ENCODE peak calls at places on chromosomes 2 and 18, in ten cellular contexts. E is uterus, T is ovary, W is NB4, G is A549, M is upper lobe of left lung, R is heart left ventricle, Q is esophagus squamous epithelium, N is HCT116, C is tibial nerve. L is an unnamed sample.

GRCh38 chr2:44965684-44966083 is 24.2 kb downstream of the SIX3 start:
- DNase-seq in E (no peak), T (no peak), W (peak), G (no peak), M (no peak), R (no peak), Q (no peak), N (no peak), C (no peak), L (no peak)

GRCh38 chr2:144213797-144214196 is 306.1 kb downstream of the ZEB2 start:
- DNase-seq in E (no peak), T (no peak), W (no peak), G (no peak), M (no peak), R (no peak), Q (no peak), N (no peak), C (no peak), L (no peak)

GRCh38 chr18:56305583-56305982 is 332.8 kb downstream of the TXNL1 start:
- DNase-seq in E (no peak), T (no peak), W (no peak), G (no peak), M (no peak), R (no peak), Q (no peak), N (no peak), C (no peak), L (no peak)

GRCh38 chr2:180184506-180184905 is 177.4 kb upstream of the CWC22 start:
- DNase-seq in E (no peak), T (no peak), W (no peak), G (no peak), M (no peak), R (no peak), Q (no peak), N (no peak), C (no peak), L (no peak)

GRCh38 chr2:43083710-43084698 is 142.4 kb downstream of the ZFP36L2 start:
- DNase-seq in E (peak), T (peak), W (peak), G (peak), M (no peak), R (peak), Q (no peak), N (no peak), C (no peak), L (no peak)

GRCh38 chr2:105977212-105977611 is 216.9 kb downstream of the UXS1 start:
- DNase-seq in E (no peak), T (no peak), W (peak), G (peak), M (no peak), R (no peak), Q (no peak), N (peak), C (no peak), L (peak)

GRCh38 chr2:63790913-63791312 is 50.8 kb upstream of the UGP2 start:
- DNase-seq in E (peak), T (no peak), W (no peak), G (peak), M (no peak), R (no peak), Q (no peak), N (no peak), C (peak), L (peak)

GRCh38 chr2:78780864-78781583 is 244.5 kb upstream of the REG3G start:
- DNase-seq in E (no peak), T (no peak), W (no peak), G (no peak), M (no peak), R (no peak), Q (no peak), N (no peak), C (no peak), L (no peak)

GRCh38 chr2:75562513-75562864 is 1.8 kb upstream of the EVA1A start:
- DNase-seq in E (no peak), T (no peak), W (no peak), G (no peak), M (no peak), R (no peak), Q (no peak), N (no peak), C (no peak), L (no peak)

GRCh38 chr2:73162856-73163521 is 39.4 kb upstream of the NOTO start:
- DNase-seq in E (no peak), T (no peak), W (no peak), G (no peak), M (no peak), R (no peak), Q (no peak), N (no peak), C (no peak), L (no peak)

GRCh38 chr2:72494392-72494791 is 331.4 kb downstream of the EXOC6B start:
- DNase-seq in E (no peak), T (no peak), W (no peak), G (no peak), M (no peak), R (no peak), Q (no peak), N (no peak), C (no peak), L (no peak)

GRCh38 chr2:217875556-217876252 is 127.1 kb downstream of the TNS1 start:
- DNase-seq in E (no peak), T (no peak), W (no peak), G (no peak), M (no peak), R (no peak), Q (no peak), N (no peak), C (no peak), L (no peak)

GRCh38 chr2:180077295-180077906 is 70.3 kb upstream of the CWC22 start:
- DNase-seq in E (no peak), T (no peak), W (peak), G (peak), M (no peak), R (no peak), Q (no peak), N (peak), C (no peak), L (no peak)

GRCh38 chr2:174893018-174893417 is 112.2 kb downstream of the CHN1 start:
- DNase-seq in E (no peak), T (no peak), W (no peak), G (no peak), M (no peak), R (no peak), Q (no peak), N (no peak), C (no peak), L (no peak)

GRCh38 chr2:53445376-53446072 is 322.1 kb upstream of the CHAC2 start:
- DNase-seq in E (no peak), T (no peak), W (no peak), G (no peak), M (no peak), R (no peak), Q (no peak), N (no peak), C (no peak), L (peak)

GRCh38 chr2:205424326-205424725 is 258.0 kb upstream of the NRP2 start:
- DNase-seq in E (no peak), T (no peak), W (no peak), G (no peak), M (no peak), R (no peak), Q (no peak), N (no peak), C (no peak), L (no peak)

GRCh38 chr2:95099910-95100309 is 21.7 kb downstream of the MRPS5 start:
- DNase-seq in E (no peak), T (no peak), W (no peak), G (no peak), M (no peak), R (no peak), Q (no peak), N (no peak), C (no peak), L (no peak)

GRCh38 chr2:22037274-22037673 is 913.5 kb downstream of the TDRD15 start:
- DNase-seq in E (no peak), T (peak), W (no peak), G (no peak), M (no peak), R (peak), Q (no peak), N (no peak), C (no peak), L (no peak)

GRCh38 chr18:76962851-76963250 is 140.5 kb downstream of the ZNF236 start:
- DNase-seq in E (no peak), T (no peak), W (no peak), G (no peak), M (no peak), R (no peak), Q (no peak), N (no peak), C (no peak), L (no peak)

GRCh38 chr2:197828464-197829135 is 24.2 kb downstream of the PLCL1 start:
- DNase-seq in E (no peak), T (no peak), W (no peak), G (no peak), M (no peak), R (no peak), Q (no peak), N (no peak), C (no peak), L (no peak)

GRCh38 chr2:10989782-10990181 is 78.0 kb downstream of the KCNF1 start:
- DNase-seq in E (no peak), T (no peak), W (no peak), G (no peak), M (no peak), R (no peak), Q (no peak), N (no peak), C (no peak), L (no peak)

GRCh38 chr18:49459404-49460171 is 857 bp downstream of the DYM start:
- DNase-seq in E (no peak), T (no peak), W (peak), G (no peak), M (no peak), R (no peak), Q (no peak), N (no peak), C (peak), L (peak)

GRCh38 chr2:106130251-106130998 is 63.7 kb downstream of the UXS1 start:
- DNase-seq in E (no peak), T (no peak), W (no peak), G (peak), M (no peak), R (no peak), Q (no peak), N (no peak), C (no peak), L (no peak)

GRCh38 chr2:88329815-88330603 is 122.5 kb downstream of the FOXI3 start:
- DNase-seq in E (no peak), T (no peak), W (peak), G (peak), M (peak), R (no peak), Q (no peak), N (peak), C (no peak), L (no peak)

GRCh38 chr2:11863103-11863502 is 116.7 kb downstream of the LPIN1 start:
- DNase-seq in E (no peak), T (no peak), W (no peak), G (no peak), M (no peak), R (no peak), Q (no peak), N (no peak), C (no peak), L (no peak)

GRCh38 chr2:85893428-85894258 is 4.9 kb upstream of the ST3GAL5 start:
- DNase-seq in E (no peak), T (no peak), W (no peak), G (peak), M (no peak), R (no peak), Q (no peak), N (no peak), C (no peak), L (peak)

GRCh38 chr2:111037136-111037535 is 83.6 kb upstream of the BCL2L11 start:
- DNase-seq in E (no peak), T (no peak), W (peak), G (no peak), M (no peak), R (no peak), Q (no peak), N (no peak), C (no peak), L (peak)

GRCh38 chr2:85053802-85054201 is 79.4 kb upstream of the TCF7L1 start:
- DNase-seq in E (no peak), T (no peak), W (peak), G (peak), M (peak), R (no peak), Q (no peak), N (peak), C (no peak), L (peak)

GRCh38 chr18:37383036-37383788 is 182.4 kb downstream of the CELF4 start:
- DNase-seq in E (no peak), T (no peak), W (no peak), G (peak), M (no peak), R (no peak), Q (no peak), N (peak), C (no peak), L (no peak)

GRCh38 chr2:205769494-205769848 is 87.2 kb downstream of the NRP2 start:
- DNase-seq in E (no peak), T (no peak), W (no peak), G (no peak), M (no peak), R (no peak), Q (no peak), N (no peak), C (no peak), L (no peak)

GRCh38 chr2:111534816-111535803 is 348.9 kb downstream of the ANAPC1 start:
- DNase-seq in E (peak), T (no peak), W (no peak), G (no peak), M (peak), R (no peak), Q (no peak), N (no peak), C (no peak), L (peak)

GRCh38 chr2:159516241-159516758 is 100.0 kb downstream of the BAZ2B start:
- DNase-seq in E (no peak), T (no peak), W (peak), G (peak), M (peak), R (no peak), Q (no peak), N (peak), C (no peak), L (no peak)

GRCh38 chr2:45759310-45759851 is 107.9 kb downstream of the PRKCE start:
- DNase-seq in E (peak), T (no peak), W (no peak), G (no peak), M (no peak), R (peak), Q (no peak), N (no peak), C (no peak), L (peak)

GRCh38 chr2:209305026-209305425 is 118.8 kb upstream of the MAP2 start:
- DNase-seq in E (no peak), T (no peak), W (no peak), G (no peak), M (no peak), R (no peak), Q (no peak), N (no peak), C (no peak), L (no peak)

GRCh38 chr2:67895171-67895941 is 167.4 kb downstream of the C1D start:
- DNase-seq in E (no peak), T (no peak), W (no peak), G (no peak), M (no peak), R (peak), Q (no peak), N (no peak), C (no peak), L (no peak)

GRCh38 chr2:242019344-242019743 is 149.8 kb downstream of the RTP5 start:
- DNase-seq in E (no peak), T (no peak), W (no peak), G (no peak), M (no peak), R (no peak), Q (no peak), N (no peak), C (no peak), L (no peak)

GRCh38 chr2:53880756-53881155 is 21.0 kb upstream of the GPR75 start:
- DNase-seq in E (no peak), T (no peak), W (no peak), G (no peak), M (no peak), R (no peak), Q (no peak), N (no peak), C (no peak), L (no peak)

GRCh38 chr18:5630057-5630765 is 86.4 kb upstream of the EPB41L3 start:
- DNase-seq in E (peak), T (peak), W (no peak), G (peak), M (peak), R (peak), Q (no peak), N (no peak), C (peak), L (no peak)

GRCh38 chr2:47309952-47310800 is 92.8 kb upstream of the MSH2 start:
- DNase-seq in E (no peak), T (no peak), W (peak), G (peak), M (peak), R (peak), Q (peak), N (no peak), C (no peak), L (no peak)
- TF ChIP-seq POLR2A in E (no peak), T (no peak), W (no peak), G (no peak), M (no peak), R (no peak), Q (no peak), N (no peak), C (no peak), L (no peak)

DNA sequence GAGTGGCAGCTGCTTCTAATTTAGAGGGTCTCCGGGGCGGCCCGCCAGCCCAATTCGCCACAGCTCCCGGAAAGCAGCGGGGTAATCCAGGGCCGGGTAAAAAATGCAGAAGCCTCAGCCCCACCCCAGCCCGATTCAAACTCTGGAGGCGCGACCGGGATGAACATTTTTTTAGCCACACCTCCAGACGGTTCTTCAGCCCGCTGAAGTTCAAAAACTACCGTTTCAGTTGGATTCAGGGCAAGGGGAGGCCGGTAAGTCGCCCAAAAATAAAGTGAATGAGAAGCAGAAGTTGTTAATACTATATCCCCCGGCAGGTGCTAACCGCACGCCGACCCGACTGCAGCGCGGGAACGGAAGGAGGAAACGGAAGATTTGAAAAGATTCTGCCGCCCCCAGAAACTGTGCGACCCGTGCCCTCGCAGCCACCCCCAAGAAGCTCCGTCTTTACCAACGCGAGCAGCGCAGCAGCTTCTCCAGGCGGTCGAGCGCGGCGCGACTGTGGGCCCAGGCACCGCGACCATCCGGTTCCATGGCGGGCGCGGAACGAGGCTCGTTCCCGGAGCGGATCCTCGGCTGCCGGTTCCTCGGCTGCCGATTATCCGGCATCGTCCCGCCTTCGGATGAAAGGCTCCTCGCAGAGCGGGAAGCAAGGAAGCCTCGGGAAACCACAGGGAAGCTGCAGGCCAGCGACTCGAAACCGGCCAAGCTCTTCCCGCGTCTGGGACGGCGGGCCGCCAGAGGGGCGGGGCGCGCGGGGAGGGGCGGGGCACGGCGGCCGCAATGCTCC is at the start of gene BARD1:
- DNase-seq in E (peak), T (peak), W (peak), G (peak), M (peak), R (peak), Q (peak), N (peak), C (peak), L (peak)
- TF ChIP-seq POLR2A in E (peak), T (peak), W (peak), G (peak), M (no peak), R (peak), Q (no peak), N (no peak), C (peak), L (peak)

DNA sequence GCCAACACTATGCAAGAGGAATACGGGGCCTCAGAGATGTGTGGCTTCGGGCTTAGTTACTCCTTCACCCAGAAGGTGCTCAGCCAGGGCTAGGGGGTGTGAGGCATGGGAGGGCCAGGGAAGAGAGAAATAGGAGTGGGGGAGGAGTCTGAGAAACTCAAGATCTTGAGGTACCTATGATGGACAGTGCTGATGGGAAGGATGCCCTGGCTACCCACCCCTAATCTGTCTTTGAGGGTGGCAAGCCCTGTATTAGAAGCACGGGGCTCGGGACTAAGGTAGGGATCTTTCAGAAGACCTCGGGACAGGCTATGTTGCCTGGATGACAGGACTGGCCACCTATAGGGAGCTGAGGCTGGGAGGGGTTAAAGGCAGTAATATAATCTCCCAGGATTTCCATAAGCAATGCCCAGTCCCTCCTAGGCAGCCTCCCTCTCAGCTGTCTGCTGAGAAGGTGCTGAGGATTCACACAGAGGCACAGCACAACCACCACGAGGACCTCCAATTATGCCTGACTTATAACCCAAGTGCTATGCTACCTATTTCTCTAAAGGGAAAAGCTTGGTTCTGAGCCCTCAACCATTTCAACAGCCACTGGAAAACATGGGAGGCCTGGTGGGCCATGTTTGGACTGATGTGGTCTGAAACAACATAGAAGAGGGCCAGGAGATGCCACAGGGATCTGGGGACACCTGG is 23.3 kb downstream of the MTHFD2 start:
- DNase-seq in E (no peak), T (no peak), W (no peak), G (no peak), M (no peak), R (no peak), Q (no peak), N (no peak), C (no peak), L (no peak)
- TF ChIP-seq POLR2A in E (no peak), T (no peak), W (no peak), G (no peak), M (no peak), R (no peak), Q (no peak), N (no peak), C (no peak), L (no peak)

DNA sequence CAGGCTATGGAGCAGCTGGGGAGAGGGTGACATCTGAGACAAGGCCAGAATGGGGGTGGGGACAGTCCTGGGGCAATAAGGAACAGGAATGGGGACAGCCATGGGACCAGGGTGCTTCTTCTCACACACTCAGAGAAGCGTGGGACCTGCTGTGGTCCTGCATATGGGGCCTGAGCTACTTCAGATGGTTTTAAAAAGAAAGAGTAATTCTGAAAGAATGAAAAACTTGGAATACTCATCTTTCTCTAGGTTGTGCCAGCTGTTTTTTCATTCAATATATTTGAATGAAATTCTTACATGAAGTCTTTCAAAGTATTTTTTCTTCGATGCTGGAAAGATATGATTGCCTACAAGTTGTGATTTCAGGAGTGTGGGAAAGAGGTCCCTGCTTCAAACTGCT is 227.5 kb upstream of the APCDD1 start:
- DNase-seq in E (no peak), T (no peak), W (no peak), G (no peak), M (no peak), R (no peak), Q (no peak), N (no peak), C (no peak), L (no peak)
- TF ChIP-seq POLR2A in E (no peak), T (no peak), W (no peak), G (no peak), M (no peak), R (no peak), Q (no peak), N (no peak), C (no peak), L (no peak)

L was measured in H54.